ENCODE peak calls at places on chromosomes 13 and 19, in four cellular contexts. K is astrocyte of the spinal cord; S is Calu3; L is activated T-cell treated with anti-CD3 and anti-CD28 coated beads, Interleukin-2, amount 50 U/mL, for 1 hour. A is an unnamed sample.

GRCh38 chr13:23965346-23965745 is 68.0 kb upstream of the C1QTNF9B start:
- DNase-seq in K (no peak), S (no peak), L (no peak), A (no peak)

GRCh38 chr19:13164370-13165090 is 14.3 kb downstream of the IER2 start:
- DNase-seq in K (peak; percentile 69), S (peak; percentile 83), L (peak; percentile 56), A (peak; percentile 73)

GRCh38 chr13:50599046-50599445 is 244.4 kb downstream of the DLEU7 start:
- DNase-seq in K (no peak), S (no peak), L (no peak), A (no peak)

GRCh38 chr13:91817250-91817649 is 418.8 kb downstream of the GPC5 start:
- DNase-seq in K (peak; percentile 40), S (no peak), L (no peak), A (no peak)

GRCh38 chr13:32811297-32811800 is 204.9 kb upstream of the KL start:
- DNase-seq in K (peak; percentile 41), S (no peak), L (no peak), A (peak; percentile 33)

GRCh38 chr13:38398810-38399493 is 49.3 kb downstream of the UFM1 start:
- DNase-seq in K (no peak), S (no peak), L (no peak), A (no peak)

GRCh38 chr19:20664917-20665781 is 3.8 kb upstream of the ZNF626 start:
- DNase-seq in K (no peak), S (no peak), L (no peak), A (no peak)

GRCh38 chr13:97068146-97068545 is 73.9 kb upstream of the OXGR1 start:
- DNase-seq in K (peak; percentile 78), S (no peak), L (no peak), A (no peak)

GRCh38 chr13:109844396-109844795 is 58.0 kb upstream of the IRS2 start:
- DNase-seq in K (peak; percentile 55), S (no peak), L (no peak), A (no peak)

GRCh38 chr19:36120092-36120983 is 5.1 kb downstream of the TBCB start:
- DNase-seq in K (no peak), S (no peak), L (no peak), A (no peak)

GRCh38 chr19:44571830-44572661 is 41.3 kb upstream of the IGSF23 start:
- DNase-seq in K (no peak), S (no peak), L (no peak), A (no peak)

GRCh38 chr19:342801-343421 is 1.7 kb downstream of the MIER2 start:
- DNase-seq in K (peak; percentile 89), S (peak; percentile 41), L (no peak), A (peak; percentile 23)

GRCh38 chr13:97359181-97360057 is 74.5 kb upstream of the RAP2A start:
- DNase-seq in K (peak; percentile 76), S (peak; percentile 9), L (no peak), A (peak; percentile 43)

GRCh38 chr13:108113407-108113806 is 101.9 kb downstream of the LIG4 start:
- DNase-seq in K (no peak), S (no peak), L (no peak), A (no peak)

GRCh38 chr19:8044018-8044417 is 8.5 kb upstream of the CCL25 start:
- DNase-seq in K (no peak), S (no peak), L (no peak), A (no peak)

GRCh38 chr13:26984337-26984736 is 187.3 kb downstream of the USP12 start:
- DNase-seq in K (no peak), S (no peak), L (no peak), A (no peak)

GRCh38 chr19:55369651-55370304 is 485 bp downstream of the IL11 start:
- DNase-seq in K (peak; percentile 66), S (no peak), L (peak; percentile 46), A (peak; percentile 60)

GRCh38 chr13:80755925-80756324 is 415.0 kb upstream of the SPRY2 start:
- DNase-seq in K (peak; percentile 23), S (no peak), L (no peak), A (no peak)

GRCh38 chr13:111282425-111282824 is 38.0 kb upstream of the TEX29 start:
- DNase-seq in K (no peak), S (no peak), L (no peak), A (no peak)

GRCh38 chr13:42258747-42259146 is 13.2 kb upstream of the AKAP11 start:
- DNase-seq in K (no peak), S (no peak), L (no peak), A (no peak)

GRCh38 chr19:56562766-56563165 is 4.5 kb upstream of the ZNF470 start:
- DNase-seq in K (no peak), S (no peak), L (no peak), A (no peak)

GRCh38 chr19:19120308-19121156 is 17.7 kb downstream of the TMEM161A start:
- DNase-seq in K (peak; percentile 84), S (no peak), L (no peak), A (peak; percentile 50)

GRCh38 chr13:25911020-25911419 is 140.8 kb downstream of the SHISA2 start:
- DNase-seq in K (no peak), S (no peak), L (no peak), A (no peak)

GRCh38 chr13:45436332-45436731 is 18.2 kb upstream of the SLC25A30 start:
- DNase-seq in K (no peak), S (no peak), L (no peak), A (no peak)

GRCh38 chr13:67075239-67075638 is 154.9 kb downstream of the PCDH9 start:
- DNase-seq in K (no peak), S (no peak), L (no peak), A (no peak)

GRCh38 chr19:29529646-29530548 is 4.1 kb downstream of the VSTM2B start:
- DNase-seq in K (no peak), S (no peak), L (no peak), A (no peak)

GRCh38 chr13:41409611-41410010 is 47.7 kb upstream of the RGCC start:
- DNase-seq in K (no peak), S (no peak), L (no peak), A (no peak)

GRCh38 chr19:34171539-34171876 is 796 bp upstream of the LSM14A start:
- DNase-seq in K (peak; percentile 64), S (no peak), L (no peak), A (peak; percentile 44)

GRCh38 chr13:103517768-103518102 is 451.5 kb upstream of the SLC10A2 start:
- DNase-seq in K (no peak), S (no peak), L (no peak), A (no peak)

GRCh38 chr19:56112313-56112709 is 8.8 kb downstream of the ZNF787 start:
- DNase-seq in K (no peak), S (no peak), L (no peak), A (no peak)

GRCh38 chr19:9323919-9324583 is at the start of gene ZNF559:
- DNase-seq in K (peak; percentile 97), S (peak; percentile 93), L (peak; percentile 99), A (peak; percentile 93)

GRCh38 chr13:35781044-35781443 is 304.6 kb upstream of the MAB21L1 start:
- DNase-seq in K (no peak), S (no peak), L (no peak), A (no peak)

GRCh38 chr19:45800009-45800553 is 7.4 kb upstream of the DMWD start:
- DNase-seq in K (peak; percentile 20), S (no peak), L (no peak), A (no peak)

GRCh38 chr13:39516140-39516539 is 86.9 kb downstream of the LHFPL6 start:
- DNase-seq in K (no peak), S (no peak), L (no peak), A (no peak)

GRCh38 chr13:72849571-72849970 is 67.6 kb downstream of the PIBF1 start:
- DNase-seq in K (peak; percentile 29), S (no peak), L (no peak), A (no peak)

GRCh38 chr19:5289060-5289990 is 51.3 kb downstream of the PTPRS start:
- DNase-seq in K (no peak), S (no peak), L (no peak), A (no peak)

GRCh38 chr13:46178143-46178542 is 3.8 kb downstream of the LCP1 start:
- DNase-seq in K (no peak), S (no peak), L (no peak), A (no peak)

GRCh38 chr19:42191855-42192254 is 25.6 kb downstream of the DEDD2 start:
- DNase-seq in K (peak; percentile 17), S (peak; percentile 88), L (no peak), A (peak; percentile 98)